ENCODE peak calls at places on chromosomes 7 and 10, in four cellular contexts. B is K562, I is body of pancreas, Q is A549. Y is an unnamed sample.

GRCh38 chr7:103343758-103344452 is 662 bp downstream of the DNAJC2 start:
- DNase-seq in B (peak), I (peak), Q (peak), Y (peak)

GRCh38 chr10:118725784-118726507 is 28.8 kb downstream of the CACUL1 start:
- DNase-seq in B (no peak), I (no peak), Q (no peak), Y (no peak)

GRCh38 chr7:131636092-131636491 is 79.7 kb upstream of the PODXL start:
- DNase-seq in B (no peak), I (no peak), Q (no peak), Y (no peak)

GRCh38 chr10:111600772-111601171 is 523.9 kb downstream of the ADRA2A start:
- DNase-seq in B (no peak), I (peak), Q (no peak), Y (peak)

GRCh38 chr10:2979267-2979660 is 88.1 kb upstream of the PFKP start:
- DNase-seq in B (no peak), I (no peak), Q (no peak), Y (no peak)

GRCh38 chr10:1369665-1370064 is 313.5 kb downstream of the WDR37 start:
- DNase-seq in B (no peak), I (no peak), Q (no peak), Y (no peak)

GRCh38 chr10:11017575-11018425 is at the start of gene CELF2:
- DNase-seq in B (peak), I (peak), Q (no peak), Y (peak)

GRCh38 chr7:153245809-153246208 is 486.3 kb downstream of the ACTR3B start:
- DNase-seq in B (no peak), I (no peak), Q (no peak), Y (no peak)

GRCh38 chr10:15068802-15069201 is 19.8 kb downstream of the ACBD7 start:
- DNase-seq in B (no peak), I (no peak), Q (no peak), Y (no peak)

GRCh38 chr10:112716924-112717348 is 233.1 kb upstream of the TCF7L2 start:
- DNase-seq in B (no peak), I (no peak), Q (peak), Y (no peak)

GRCh38 chr10:101394522-101395133 is 40.7 kb downstream of the BTRC start:
- DNase-seq in B (peak), I (no peak), Q (no peak), Y (no peak)

GRCh38 chr10:25768167-25768566 is 165.9 kb upstream of the MYO3A start:
- DNase-seq in B (no peak), I (no peak), Q (no peak), Y (no peak)

GRCh38 chr7:28347964-28348363 is 64.4 kb upstream of the CREB5 start:
- DNase-seq in B (no peak), I (no peak), Q (no peak), Y (no peak)

GRCh38 chr7:127392182-127392565 is 334 bp downstream of the ZNF800 start:
- DNase-seq in B (peak), I (peak), Q (peak), Y (peak)
- TF ChIP-seq POLR2A in B (no peak), I (no peak), Q (no peak), Y (no peak)

GRCh38 chr7:99653754-99654153 is 26.0 kb downstream of the CYP3A5 start:
- DNase-seq in B (no peak), I (no peak), Q (no peak), Y (no peak)
- TF ChIP-seq POLR2A in B (no peak), I (peak), Q (no peak), Y (no peak)

GRCh38 chr7:29364661-29365060 is 170.1 kb downstream of the CHN2 start:
- DNase-seq in B (no peak), I (no peak), Q (no peak), Y (no peak)
- TF ChIP-seq POLR2A in B (no peak), I (no peak), Q (no peak), Y (no peak)

GRCh38 chr10:69087600-69088470 is at the start of gene SRGN:
- DNase-seq in B (peak), I (peak), Q (peak), Y (peak)

GRCh38 chr10:69088801-69089501 is 1.0 kb downstream of the SRGN start:
- DNase-seq in B (peak), I (no peak), Q (peak), Y (no peak)

GRCh38 chr10:69088471-69088769 is 517 bp downstream of the SRGN start:
- DNase-seq in B (peak), I (no peak), Q (no peak), Y (no peak)

GRCh38 chr10:69090687-69091450 is 3.0 kb downstream of the SRGN start:
- DNase-seq in B (peak), I (no peak), Q (no peak), Y (no peak)

GRCh38 chr10:69089638-69090599 is 2.0 kb downstream of the SRGN start:
- DNase-seq in B (peak), I (peak), Q (no peak), Y (no peak)
- TF ChIP-seq POLR2A in B (peak), I (no peak), Q (no peak), Y (no peak)